ENCODE peak calls at places on chromosomes 5 and 9, in six cellular contexts. T, A, F, R, W and C are unnamed samples.

GRCh38 chr9:125522328-125522725 is 184.7 kb downstream of the MAPKAP1 start:
- DNase-seq in A (no peak), T (no peak), R (no peak), W (peak), F (no peak), C (no peak)

GRCh38 chr9:136081113-136081825 is 13.8 kb downstream of the NACC2 start:
- DNase-seq in A (peak), W (no peak), R (no peak), T (no peak), F (peak), C (no peak)

GRCh38 chr5:67156976-67157583 is 39.5 kb downstream of the CD180 start:
- DNase-seq in F (peak), R (peak), A (no peak), T (no peak), W (no peak), C (peak)

GRCh38 chr9:18331808-18332209 is 142.1 kb upstream of the ADAMTSL1 start:
- DNase-seq in A (no peak), W (no peak), R (no peak), F (no peak), T (no peak), C (no peak)

GRCh38 chr9:68493953-68494541 is 46.6 kb downstream of the TMEM252 start:
- DNase-seq in T (no peak), R (no peak), A (no peak), F (no peak), W (peak), C (no peak)

GRCh38 chr9:120708526-120709224 is 5.6 kb downstream of the MEGF9 start:
- DNase-seq in W (no peak), T (no peak), F (no peak), R (no peak), A (no peak), C (no peak)

GRCh38 chr5:135244620-135245021 is 154.4 kb downstream of the MACROH2A1 start:
- DNase-seq in W (no peak), A (no peak), F (peak), T (no peak), R (no peak), C (no peak)

GRCh38 chr5:132775439-132776076 is 1.5 kb downstream of the SEPTIN8 start:
- DNase-seq in R (no peak), A (no peak), W (no peak), T (no peak), F (no peak), C (no peak)

GRCh38 chr9:88418025-88418424 is 29.8 kb downstream of the SPIN1 start:
- DNase-seq in A (no peak), R (no peak), W (no peak), T (no peak), F (no peak), C (no peak)

GRCh38 chr9:97853056-97853843 is at the start of gene FOXE1:
- DNase-seq in A (no peak), F (no peak), R (no peak), W (no peak), T (no peak), C (no peak)

GRCh38 chr9:109969559-109970237 is 189.7 kb downstream of the PALM2AKAP2 start:
- DNase-seq in T (no peak), F (no peak), A (no peak), R (no peak), W (no peak), C (no peak)

GRCh38 chr5:56910123-56910951 is 941 bp downstream of the SETD9 start:
- DNase-seq in R (peak), F (peak), T (no peak), W (no peak), A (peak), C (no peak)

GRCh38 chr5:134247825-134248224 is 22.0 kb upstream of the PPP2CA start:
- DNase-seq in A (no peak), R (no peak), F (no peak), W (no peak), T (no peak), C (no peak)

GRCh38 chr5:134874831-134875655 is 872 bp downstream of the TXNDC15 start:
- DNase-seq in F (peak), W (peak), T (peak), R (peak), A (peak), C (no peak)

GRCh38 chr9:76203373-76203772 is 190.9 kb downstream of the RFK start:
- DNase-seq in T (peak), R (no peak), F (peak), W (no peak), A (no peak), C (no peak)

GRCh38 chr5:76388791-76389512 is 14.1 kb upstream of the IQGAP2 start:
- DNase-seq in A (no peak), R (no peak), T (no peak), F (no peak), W (no peak), C (no peak)

GRCh38 chr5:67305913-67306710 is 109.5 kb upstream of the CD180 start:
- DNase-seq in T (no peak), W (no peak), F (no peak), A (no peak), R (no peak), C (no peak)

GRCh38 chr5:81782811-81783210 is 31.9 kb upstream of the SSBP2 start:
- DNase-seq in R (no peak), F (no peak), T (no peak), W (no peak), A (no peak), C (no peak)

GRCh38 chr9:90578116-90578815 is 64.4 kb downstream of the DIRAS2 start:
- DNase-seq in T (no peak), W (no peak), A (no peak), F (no peak), R (no peak), C (no peak)

GRCh38 chr9:96009690-96010477 is 134.4 kb downstream of the ERCC6L2 start:
- DNase-seq in A (no peak), F (no peak), T (no peak), R (no peak), W (no peak), C (no peak)